ENCODE peak calls at places on chromosome 19, in eight cellular contexts. One of them, this sample, is unnamed.

GRCh38 chr19:58330458-58330857 is 3.7 kb downstream of the ZSCAN22 start:
- DNase-seq in RWPE1: peak; percentile 83
- DNase-seq in dorsolateral prefrontal cortex: no peak
- DNase-seq in fibroblast of the aortic adventitia: peak; percentile 81
- DNase-seq in BE2C: no peak
- DNase-seq in lower leg skin: no peak
- DNase-seq in lower lobe of right lung: no peak
- DNase-seq in WERI-Rb-1: no peak
- DNase-seq in this sample: peak; percentile 73

GRCh38 chr19:18999896-19000620 is 33.3 kb downstream of the SUGP2 start:
- DNase-seq in BE2C: no peak
- DNase-seq in fibroblast of the aortic adventitia: no peak
- DNase-seq in WERI-Rb-1: peak; percentile 75
- DNase-seq in dorsolateral prefrontal cortex: peak; percentile 26
- DNase-seq in lower leg skin: no peak
- DNase-seq in lower lobe of right lung: no peak
- DNase-seq in RWPE1: no peak
- DNase-seq in this sample: peak; percentile 10

GRCh38 chr19:12868540-12869112 is 12.6 kb downstream of the DNASE2 start:
- DNase-seq in lower lobe of right lung: no peak
- DNase-seq in lower leg skin: no peak
- DNase-seq in BE2C: no peak
- DNase-seq in WERI-Rb-1: no peak
- DNase-seq in dorsolateral prefrontal cortex: no peak
- DNase-seq in RWPE1: peak; percentile 68
- DNase-seq in fibroblast of the aortic adventitia: no peak
- DNase-seq in this sample: no peak

GRCh38 chr19:27774337-27774736 is 1438.6 kb downstream of the UQCRFS1 start:
- DNase-seq in BE2C: peak; percentile 60
- DNase-seq in lower lobe of right lung: no peak
- DNase-seq in fibroblast of the aortic adventitia: no peak
- DNase-seq in dorsolateral prefrontal cortex: no peak
- DNase-seq in RWPE1: no peak
- DNase-seq in WERI-Rb-1: peak; percentile 43
- DNase-seq in lower leg skin: no peak
- DNase-seq in this sample: no peak

GRCh38 chr19:38703509-38703908 is 40.8 kb downstream of the CAPN12 start:
- DNase-seq in lower leg skin: no peak
- DNase-seq in dorsolateral prefrontal cortex: no peak
- DNase-seq in RWPE1: no peak
- DNase-seq in WERI-Rb-1: no peak
- DNase-seq in fibroblast of the aortic adventitia: no peak
- DNase-seq in lower lobe of right lung: no peak
- DNase-seq in BE2C: no peak
- DNase-seq in this sample: no peak

GRCh38 chr19:46772170-46773017 is 16.0 kb downstream of the SLC1A5 start:
- DNase-seq in RWPE1: no peak
- DNase-seq in dorsolateral prefrontal cortex: no peak
- DNase-seq in WERI-Rb-1: no peak
- DNase-seq in fibroblast of the aortic adventitia: no peak
- DNase-seq in BE2C: no peak
- DNase-seq in lower lobe of right lung: no peak
- DNase-seq in lower leg skin: no peak
- DNase-seq in this sample: peak; percentile 36

GRCh38 chr19:47511128-47511517 is 3.7 kb downstream of the NAPA start:
- DNase-seq in RWPE1: no peak
- DNase-seq in dorsolateral prefrontal cortex: no peak
- DNase-seq in fibroblast of the aortic adventitia: no peak
- DNase-seq in lower leg skin: no peak
- DNase-seq in WERI-Rb-1: no peak
- DNase-seq in BE2C: no peak
- DNase-seq in lower lobe of right lung: no peak
- DNase-seq in this sample: no peak

GRCh38 chr19:3784607-3785463 is 1.3 kb downstream of the MATK start:
- DNase-seq in RWPE1: peak; percentile 64
- DNase-seq in BE2C: no peak
- DNase-seq in lower leg skin: no peak
- DNase-seq in dorsolateral prefrontal cortex: no peak
- DNase-seq in WERI-Rb-1: no peak
- DNase-seq in fibroblast of the aortic adventitia: no peak
- DNase-seq in lower lobe of right lung: no peak
- DNase-seq in this sample: peak; percentile 7

GRCh38 chr19:18418034-18418724 is 1.0 kb upstream of the SSBP4 start:
- DNase-seq in WERI-Rb-1: no peak
- DNase-seq in fibroblast of the aortic adventitia: peak; percentile 20
- DNase-seq in dorsolateral prefrontal cortex: no peak
- DNase-seq in BE2C: no peak
- DNase-seq in lower leg skin: no peak
- DNase-seq in lower lobe of right lung: peak; percentile 81
- DNase-seq in RWPE1: no peak
- DNase-seq in this sample: no peak

GRCh38 chr19:31348416-31349159 is 648 bp downstream of the TSHZ3 start:
- DNase-seq in dorsolateral prefrontal cortex: no peak
- DNase-seq in WERI-Rb-1: peak; percentile 28
- DNase-seq in RWPE1: no peak
- DNase-seq in lower lobe of right lung: peak; percentile 56
- DNase-seq in BE2C: no peak
- DNase-seq in fibroblast of the aortic adventitia: peak; percentile 45
- DNase-seq in lower leg skin: no peak
- DNase-seq in this sample: no peak

GRCh38 chr19:29273000-29273691 is 60.2 kb upstream of the UQCRFS1 start:
- DNase-seq in lower leg skin: peak; percentile 23
- DNase-seq in dorsolateral prefrontal cortex: no peak
- DNase-seq in WERI-Rb-1: no peak
- DNase-seq in BE2C: no peak
- DNase-seq in fibroblast of the aortic adventitia: no peak
- DNase-seq in RWPE1: no peak
- DNase-seq in lower lobe of right lung: no peak
- DNase-seq in this sample: no peak

GRCh38 chr19:2056810-2057192 is 5.8 kb upstream of the MKNK2 start:
- DNase-seq in BE2C: no peak
- DNase-seq in lower leg skin: no peak
- DNase-seq in fibroblast of the aortic adventitia: no peak
- DNase-seq in WERI-Rb-1: no peak
- DNase-seq in dorsolateral prefrontal cortex: no peak
- DNase-seq in lower lobe of right lung: no peak
- DNase-seq in RWPE1: no peak
- DNase-seq in this sample: no peak

GRCh38 chr19:31073485-31074221 is 275.6 kb downstream of the TSHZ3 start:
- DNase-seq in lower lobe of right lung: no peak
- DNase-seq in lower leg skin: no peak
- DNase-seq in RWPE1: no peak
- DNase-seq in dorsolateral prefrontal cortex: no peak
- DNase-seq in fibroblast of the aortic adventitia: no peak
- DNase-seq in BE2C: no peak
- DNase-seq in WERI-Rb-1: no peak
- DNase-seq in this sample: no peak

GRCh38 chr19:43532571-43532961 is 422 bp upstream of the ZNF575 start:
- DNase-seq in lower leg skin: peak; percentile 88
- DNase-seq in WERI-Rb-1: peak; percentile 49
- DNase-seq in fibroblast of the aortic adventitia: peak; percentile 31
- DNase-seq in RWPE1: peak; percentile 25
- DNase-seq in lower lobe of right lung: peak; percentile 76
- DNase-seq in BE2C: peak; percentile 32
- DNase-seq in dorsolateral prefrontal cortex: no peak
- DNase-seq in this sample: no peak

GRCh38 chr19:20414133-20414532 is 151.4 kb downstream of the ZNF737 start:
- DNase-seq in BE2C: no peak
- DNase-seq in fibroblast of the aortic adventitia: no peak
- DNase-seq in lower leg skin: no peak
- DNase-seq in dorsolateral prefrontal cortex: no peak
- DNase-seq in RWPE1: no peak
- DNase-seq in WERI-Rb-1: no peak
- DNase-seq in lower lobe of right lung: no peak
- DNase-seq in this sample: no peak

GRCh38 chr19:8526345-8527062 is 12.5 kb upstream of the ZNF414 start:
- DNase-seq in dorsolateral prefrontal cortex: peak; percentile 84
- DNase-seq in WERI-Rb-1: peak; percentile 95
- DNase-seq in RWPE1: peak; percentile 77
- DNase-seq in BE2C: peak; percentile 96
- DNase-seq in lower lobe of right lung: peak; percentile 89
- DNase-seq in lower leg skin: peak; percentile 97
- DNase-seq in fibroblast of the aortic adventitia: peak; percentile 89
- DNase-seq in this sample: peak; percentile 95

GRCh38 chr19:48817585-48818124 is 6.8 kb upstream of the BCAT2 start:
- DNase-seq in lower leg skin: no peak
- DNase-seq in lower lobe of right lung: no peak
- DNase-seq in BE2C: no peak
- DNase-seq in fibroblast of the aortic adventitia: no peak
- DNase-seq in RWPE1: no peak
- DNase-seq in WERI-Rb-1: no peak
- DNase-seq in dorsolateral prefrontal cortex: no peak
- DNase-seq in this sample: no peak

GRCh38 chr19:27750697-27751391 is 1462.1 kb downstream of the UQCRFS1 start:
- DNase-seq in lower leg skin: peak; percentile 18
- DNase-seq in WERI-Rb-1: no peak
- DNase-seq in lower lobe of right lung: no peak
- DNase-seq in RWPE1: no peak
- DNase-seq in dorsolateral prefrontal cortex: no peak
- DNase-seq in fibroblast of the aortic adventitia: no peak
- DNase-seq in BE2C: no peak
- DNase-seq in this sample: no peak

GRCh38 chr19:43759515-43759914 is 4.8 kb upstream of the SMG9 start:
- DNase-seq in RWPE1: peak; percentile 86
- DNase-seq in fibroblast of the aortic adventitia: peak; percentile 57
- DNase-seq in BE2C: no peak
- DNase-seq in dorsolateral prefrontal cortex: no peak
- DNase-seq in lower lobe of right lung: no peak
- DNase-seq in lower leg skin: no peak
- DNase-seq in WERI-Rb-1: no peak
- DNase-seq in this sample: peak; percentile 84

GRCh38 chr19:48812094-48812929 is 1.5 kb upstream of the BCAT2 start:
- DNase-seq in BE2C: peak; percentile 96
- DNase-seq in dorsolateral prefrontal cortex: peak; percentile 74
- DNase-seq in RWPE1: peak; percentile 87
- DNase-seq in lower leg skin: peak; percentile 98
- DNase-seq in WERI-Rb-1: peak; percentile 28
- DNase-seq in lower lobe of right lung: peak; percentile 93
- DNase-seq in fibroblast of the aortic adventitia: peak; percentile 60
- DNase-seq in this sample: peak; percentile 57

DNA sequence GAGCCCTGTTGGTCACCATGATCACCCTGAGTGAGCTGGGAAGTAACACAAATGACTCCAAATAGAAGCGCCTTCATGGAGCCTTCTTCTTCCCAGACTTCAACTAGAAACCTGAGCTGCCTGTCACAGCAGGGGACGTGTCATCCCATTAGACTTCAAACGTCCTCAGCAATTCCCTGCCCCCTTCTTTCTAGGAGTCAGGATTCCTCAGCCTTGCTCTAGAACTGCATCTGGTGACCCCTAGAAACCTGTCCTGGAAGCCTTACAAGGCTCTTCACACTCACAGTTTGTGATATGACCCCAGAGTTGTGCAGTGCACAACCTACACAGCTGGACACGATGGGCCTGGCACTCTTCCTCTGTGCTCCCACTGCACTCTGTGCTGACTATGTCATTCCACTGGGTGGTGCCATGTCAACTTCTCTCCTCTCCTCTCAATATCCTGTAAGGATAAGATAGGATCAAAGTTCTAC is 23.6 kb upstream of the TTYH1 start:
- DNase-seq in lower lobe of right lung: no peak
- DNase-seq in BE2C: no peak
- DNase-seq in fibroblast of the aortic adventitia: no peak
- DNase-seq in lower leg skin: no peak
- DNase-seq in dorsolateral prefrontal cortex: no peak
- DNase-seq in RWPE1: no peak
- DNase-seq in WERI-Rb-1: no peak
- DNase-seq in this sample: peak; percentile 24
- TF ChIP-seq CTCF in lower lobe of right lung: no peak
- TF ChIP-seq CTCF in BE2C: no peak
- TF ChIP-seq CTCF in fibroblast of the aortic adventitia: no peak
- TF ChIP-seq CTCF in lower leg skin: no peak
- TF ChIP-seq CTCF in dorsolateral prefrontal cortex: no peak
- TF ChIP-seq CTCF in RWPE1: no peak
- TF ChIP-seq CTCF in WERI-Rb-1: peak; percentile 39
- TF ChIP-seq CTCF in this sample: no peak

GRCh38 chr19:10335149-10336053 is 2.1 kb upstream of the RAVER1 start:
- DNase-seq in lower lobe of right lung: no peak
- DNase-seq in dorsolateral prefrontal cortex: no peak
- DNase-seq in BE2C: no peak
- DNase-seq in lower leg skin: no peak
- DNase-seq in fibroblast of the aortic adventitia: no peak
- DNase-seq in WERI-Rb-1: no peak
- DNase-seq in RWPE1: no peak
- DNase-seq in this sample: no peak
- TF ChIP-seq CTCF in lower lobe of right lung: no peak
- TF ChIP-seq CTCF in dorsolateral prefrontal cortex: no peak
- TF ChIP-seq CTCF in BE2C: no peak
- TF ChIP-seq CTCF in lower leg skin: no peak
- TF ChIP-seq CTCF in fibroblast of the aortic adventitia: no peak
- TF ChIP-seq CTCF in WERI-Rb-1: no peak
- TF ChIP-seq CTCF in RWPE1: no peak
- TF ChIP-seq CTCF in this sample: no peak

GRCh38 chr19:41431426-41432386 is 4.5 kb upstream of the B3GNT8 start:
- DNase-seq in dorsolateral prefrontal cortex: no peak
- DNase-seq in RWPE1: peak; percentile 14
- DNase-seq in fibroblast of the aortic adventitia: peak; percentile 35
- DNase-seq in lower lobe of right lung: peak; percentile 57
- DNase-seq in BE2C: peak; percentile 47
- DNase-seq in WERI-Rb-1: no peak
- DNase-seq in lower leg skin: no peak
- DNase-seq in this sample: peak; percentile 50
- TF ChIP-seq CTCF in dorsolateral prefrontal cortex: peak; percentile 17
- TF ChIP-seq CTCF in RWPE1: no peak
- TF ChIP-seq CTCF in fibroblast of the aortic adventitia: peak; percentile 37
- TF ChIP-seq CTCF in lower lobe of right lung: peak; percentile 41
- TF ChIP-seq CTCF in BE2C: peak; percentile 57
- TF ChIP-seq CTCF in WERI-Rb-1: peak; percentile 31
- TF ChIP-seq CTCF in lower leg skin: no peak
- TF ChIP-seq CTCF in this sample: peak; percentile 47

GRCh38 chr19:15279326-15279904 is 47.2 kb upstream of the EPHX3 start:
- DNase-seq in WERI-Rb-1: peak; percentile 71
- DNase-seq in dorsolateral prefrontal cortex: no peak
- DNase-seq in RWPE1: no peak
- DNase-seq in lower leg skin: no peak
- DNase-seq in fibroblast of the aortic adventitia: no peak
- DNase-seq in lower lobe of right lung: no peak
- DNase-seq in BE2C: no peak
- DNase-seq in this sample: no peak

GRCh38 chr19:15282311-15282705 is 50.0 kb downstream of the BRD4 start:
- DNase-seq in fibroblast of the aortic adventitia: no peak
- DNase-seq in dorsolateral prefrontal cortex: no peak
- DNase-seq in RWPE1: peak; percentile 65
- DNase-seq in lower lobe of right lung: no peak
- DNase-seq in BE2C: no peak
- DNase-seq in lower leg skin: no peak
- DNase-seq in WERI-Rb-1: no peak
- DNase-seq in this sample: no peak

GRCh38 chr19:15280048-15280725 is 47.9 kb upstream of the EPHX3 start:
- DNase-seq in WERI-Rb-1: peak; percentile 69
- DNase-seq in RWPE1: no peak
- DNase-seq in BE2C: peak; percentile 62
- DNase-seq in lower leg skin: no peak
- DNase-seq in fibroblast of the aortic adventitia: no peak
- DNase-seq in lower lobe of right lung: no peak
- DNase-seq in dorsolateral prefrontal cortex: no peak
- DNase-seq in this sample: peak; percentile 74

GRCh38 chr19:15283141-15283885 is 49.0 kb downstream of the BRD4 start:
- DNase-seq in RWPE1: no peak
- DNase-seq in lower leg skin: no peak
- DNase-seq in lower lobe of right lung: no peak
- DNase-seq in dorsolateral prefrontal cortex: no peak
- DNase-seq in BE2C: no peak
- DNase-seq in WERI-Rb-1: no peak
- DNase-seq in fibroblast of the aortic adventitia: peak; percentile 83
- DNase-seq in this sample: no peak

GRCh38 chr19:15280915-15281683 is 48.9 kb upstream of the EPHX3 start:
- DNase-seq in dorsolateral prefrontal cortex: peak; percentile 91
- DNase-seq in lower lobe of right lung: peak; percentile 80
- DNase-seq in lower leg skin: peak; percentile 96
- DNase-seq in WERI-Rb-1: peak; percentile 96
- DNase-seq in BE2C: peak; percentile 85
- DNase-seq in RWPE1: peak; percentile 65
- DNase-seq in fibroblast of the aortic adventitia: peak; percentile 86
- DNase-seq in this sample: peak; percentile 94
- TF ChIP-seq CTCF in dorsolateral prefrontal cortex: peak; percentile 40
- TF ChIP-seq CTCF in lower lobe of right lung: peak; percentile 34
- TF ChIP-seq CTCF in lower leg skin: no peak
- TF ChIP-seq CTCF in WERI-Rb-1: peak; percentile 68
- TF ChIP-seq CTCF in BE2C: peak; percentile 58
- TF ChIP-seq CTCF in RWPE1: no peak
- TF ChIP-seq CTCF in fibroblast of the aortic adventitia: peak; percentile 17
- TF ChIP-seq CTCF in this sample: peak; percentile 16

This sample was measured in foreskin fibroblast.